ENCODE peak calls at places on chromosomes 3 and 15, in five cellular contexts. F is brain microvascular endothelial cell; K is stimulated activated CD4-positive, alpha-beta T cell treated with anti-CD3 and anti-CD28 coated beads, Interleukin-12 subunit alpha, Interleukin-12 subunit beta, amount 100 ng/mL, for 48 hours; D is heart left ventricle; U is NCI-H1092. O is an unnamed sample.

GRCh38 chr3:100006570-100007271 is 107.6 kb downstream of the FILIP1L start:
- DNase-seq in D (no peak), K (no peak), F (peak), U (no peak), O (no peak)

GRCh38 chr3:167909443-167910287 is 174.1 kb downstream of the SERPINI1 start:
- DNase-seq in U (no peak), F (no peak), D (no peak), K (no peak), O (no peak)

GRCh38 chr3:33144433-33144832 is 30.6 kb downstream of the CRTAP start:
- DNase-seq in K (no peak), U (no peak), D (no peak), F (no peak), O (no peak)

GRCh38 chr3:59940690-59941089 is 890.9 kb upstream of the CFAP20DC start:
- DNase-seq in F (no peak), U (no peak), D (no peak), K (no peak), O (no peak)

GRCh38 chr3:80606073-80606472 is 838.3 kb upstream of the ROBO1 start:
- DNase-seq in K (no peak), D (no peak), F (no peak), U (no peak), O (no peak)

GRCh38 chr3:151835751-151836550 is 22.0 kb downstream of the AADAC start:
- DNase-seq in D (no peak), F (peak), U (no peak), K (no peak), O (no peak)

GRCh38 chr3:106176734-106177133 is 307.9 kb upstream of the CBLB start:
- DNase-seq in F (no peak), U (no peak), D (no peak), K (peak), O (no peak)

GRCh38 chr3:65334045-65334665 is 646.4 kb upstream of the ADAMTS9 start:
- DNase-seq in U (no peak), F (no peak), D (peak), K (no peak), O (peak)

GRCh38 chr3:179179979-179180758 is 32.0 kb downstream of the PIK3CA start:
- DNase-seq in F (no peak), K (no peak), U (no peak), D (no peak), O (no peak)

GRCh38 chr3:107450254-107450653 is 72.5 kb upstream of the BBX start:
- DNase-seq in F (peak), D (no peak), U (no peak), K (no peak), O (no peak)

GRCh38 chr3:85912981-85913380 is 954.2 kb downstream of the CADM2 start:
- DNase-seq in D (no peak), K (no peak), U (no peak), F (no peak), O (no peak)

GRCh38 chr15:77144492-77145070 is 73.7 kb upstream of the TSPAN3 start:
- DNase-seq in U (no peak), F (peak), D (no peak), K (no peak), O (no peak)

GRCh38 chr3:31724681-31725080 is 192.0 kb downstream of the STT3B start:
- DNase-seq in D (no peak), U (no peak), K (no peak), F (no peak), O (no peak)

GRCh38 chr3:56314842-56315241 is 153.4 kb downstream of the ERC2 start:
- DNase-seq in D (peak), U (no peak), F (peak), K (no peak), O (no peak)

GRCh38 chr3:140375002-140375401 is 302.9 kb upstream of the TRIM42 start:
- DNase-seq in D (no peak), K (no peak), F (no peak), U (no peak), O (no peak)

GRCh38 chr3:186024210-186024609 is 84.7 kb downstream of the ETV5 start:
- DNase-seq in U (no peak), D (peak), K (no peak), F (no peak), O (peak)

GRCh38 chr3:15665510-15666150 is 64.1 kb downstream of the BTD start:
- DNase-seq in U (no peak), D (no peak), K (no peak), F (no peak), O (no peak)

GRCh38 chr3:111989061-111989678 is 9.6 kb upstream of the TAGLN3 start:
- DNase-seq in K (no peak), D (no peak), F (peak), U (peak), O (no peak)

GRCh38 chr15:73989001-73989798 is 2.9 kb downstream of the STOML1 start:
- DNase-seq in K (no peak), D (no peak), U (no peak), F (peak), O (no peak)

GRCh38 chr3:52400275-52400793 is 44.6 kb downstream of the SEMA3G start:
- DNase-seq in K (no peak), F (no peak), D (peak), U (no peak), O (peak)

GRCh38 chr3:52090620-52091468 is 34.5 kb upstream of the DUSP7 start:
- DNase-seq in U (no peak), K (no peak), D (no peak), F (no peak), O (no peak)

GRCh38 chr3:151124476-151124875 is 39.0 kb downstream of the MED12L start:
- DNase-seq in F (no peak), U (no peak), D (no peak), K (no peak), O (no peak)

GRCh38 chr3:67692621-67693020 is 38.2 kb upstream of the SUCLG2 start:
- DNase-seq in D (no peak), K (no peak), U (no peak), F (peak), O (no peak)

GRCh38 chr15:93060336-93061248 is 28.4 kb downstream of the RGMA start:
- DNase-seq in D (no peak), U (no peak), K (no peak), F (no peak), O (no peak)

GRCh38 chr3:52532517-52532837 is 1.2 kb downstream of the NT5DC2 start:
- DNase-seq in K (no peak), D (peak), F (peak), U (no peak), O (no peak)

GRCh38 chr3:133548090-133548489 is 25.4 kb upstream of the CDV3 start:
- DNase-seq in F (no peak), U (no peak), D (no peak), K (no peak), O (no peak)

GRCh38 chr3:113051827-113052226 is 61.0 kb downstream of the GTPBP8 start:
- DNase-seq in K (no peak), F (no peak), D (no peak), U (no peak), O (no peak)

GRCh38 chr3:38000242-38000916 is 9.8 kb downstream of the VILL start:
- DNase-seq in F (no peak), K (no peak), U (no peak), D (no peak), O (no peak)

GRCh38 chr15:63178034-63178433 is 11.4 kb upstream of the RAB8B start:
- DNase-seq in U (no peak), K (no peak), F (no peak), D (no peak), O (no peak)

GRCh38 chr3:136093771-136094170 is 102.4 kb downstream of the MSL2 start:
- DNase-seq in F (peak), K (no peak), U (no peak), D (no peak), O (no peak)

GRCh38 chr15:90000175-90000923 is 775 bp upstream of the ZNF710 start:
- DNase-seq in U (no peak), K (no peak), D (peak), F (no peak), O (no peak)

GRCh38 chr3:172506094-172506493 is 17.1 kb downstream of the TNFSF10 start:
- DNase-seq in F (no peak), U (no peak), K (no peak), D (no peak), O (no peak)

GRCh38 chr3:45966371-45966780 is 23.1 kb downstream of the CXCR6 start:
- DNase-seq in D (no peak), K (no peak), F (no peak), U (no peak), O (no peak)

GRCh38 chr15:56871180-56871579 is 47.3 kb upstream of the TCF12 start:
- DNase-seq in D (no peak), F (peak), U (no peak), K (no peak), O (no peak)

GRCh38 chr15:48285329-48286214 is 45.7 kb upstream of the DUT start:
- DNase-seq in K (peak), F (peak), D (peak), U (peak), O (peak)

GRCh38 chr15:31489281-31489680 is 162.6 kb downstream of the KLF13 start:
- DNase-seq in K (no peak), F (no peak), D (no peak), U (no peak), O (no peak)

GRCh38 chr15:28896944-28897343 is 11.2 kb downstream of the APBA2 start:
- DNase-seq in U (no peak), K (no peak), D (no peak), F (peak), O (no peak)

GRCh38 chr3:49927798-49928197 is 1.8 kb downstream of the MON1A start:
- DNase-seq in U (no peak), D (no peak), K (no peak), F (no peak), O (no peak)

GRCh38 chr3:40829876-40830275 is 305.1 kb downstream of the ZNF621 start:
- DNase-seq in D (no peak), U (no peak), F (no peak), K (no peak), O (no peak)

GRCh38 chr3:15724446-15724845 is 73.3 kb downstream of the ANKRD28 start:
- DNase-seq in K (no peak), D (no peak), F (no peak), U (no peak), O (no peak)